ENCODE peak calls at places on chromosomes 5 and 9, in seven cellular contexts. One of them, this sample, is unnamed.
A peak's percentile ranks its signal among the peaks of the same experiment; 100 is the strongest.

GRCh38 chr5:141777711-141778110 is 95.7 kb upstream of the ARAP3 start:
- DNase-seq in GM04503: no peak
- DNase-seq in EH: no peak
- DNase-seq in activated CD4-positive, alpha-beta T cell treated with anti-CD3 and anti-CD28 coated beads for 24 hours: no peak
- DNase-seq in cardiac muscle cell: no peak
- DNase-seq in head of caudate nucleus: no peak
- DNase-seq in AG08396: no peak
- DNase-seq in this sample: no peak

GRCh38 chr5:110839004-110839403 is 100.2 kb downstream of the SLC25A46 start:
- DNase-seq in GM04503: no peak
- DNase-seq in EH: no peak
- DNase-seq in activated CD4-positive, alpha-beta T cell treated with anti-CD3 and anti-CD28 coated beads for 24 hours: no peak
- DNase-seq in cardiac muscle cell: no peak
- DNase-seq in head of caudate nucleus: peak; percentile 6
- DNase-seq in AG08396: no peak
- DNase-seq in this sample: no peak

GRCh38 chr5:179382486-179382885 is 37.2 kb upstream of the ADAMTS2 start:
- DNase-seq in GM04503: no peak
- DNase-seq in EH: no peak
- DNase-seq in activated CD4-positive, alpha-beta T cell treated with anti-CD3 and anti-CD28 coated beads for 24 hours: no peak
- DNase-seq in cardiac muscle cell: no peak
- DNase-seq in head of caudate nucleus: no peak
- DNase-seq in AG08396: no peak
- DNase-seq in this sample: peak; percentile 35

GRCh38 chr9:128733256-128733655 is 9.3 kb upstream of the ZDHHC12 start:
- DNase-seq in GM04503: peak; percentile 21
- DNase-seq in EH: peak; percentile 82
- DNase-seq in activated CD4-positive, alpha-beta T cell treated with anti-CD3 and anti-CD28 coated beads for 24 hours: no peak
- DNase-seq in cardiac muscle cell: peak; percentile 90
- DNase-seq in head of caudate nucleus: peak; percentile 57
- DNase-seq in AG08396: peak; percentile 71
- DNase-seq in this sample: no peak

GRCh38 chr9:72615931-72616330 is 94.5 kb downstream of the TMC1 start:
- DNase-seq in GM04503: no peak
- DNase-seq in EH: peak; percentile 35
- DNase-seq in activated CD4-positive, alpha-beta T cell treated with anti-CD3 and anti-CD28 coated beads for 24 hours: no peak
- DNase-seq in cardiac muscle cell: no peak
- DNase-seq in head of caudate nucleus: no peak
- DNase-seq in AG08396: no peak
- DNase-seq in this sample: no peak

GRCh38 chr5:125254267-125254666 is 507.8 kb upstream of the ZNF608 start:
- DNase-seq in GM04503: no peak
- DNase-seq in EH: no peak
- DNase-seq in activated CD4-positive, alpha-beta T cell treated with anti-CD3 and anti-CD28 coated beads for 24 hours: no peak
- DNase-seq in cardiac muscle cell: no peak
- DNase-seq in head of caudate nucleus: no peak
- DNase-seq in AG08396: no peak
- DNase-seq in this sample: no peak

GRCh38 chr5:138179277-138179857 is 455 bp downstream of the KIF20A start:
- DNase-seq in GM04503: no peak
- DNase-seq in EH: peak; percentile 11
- DNase-seq in activated CD4-positive, alpha-beta T cell treated with anti-CD3 and anti-CD28 coated beads for 24 hours: no peak
- DNase-seq in cardiac muscle cell: no peak
- DNase-seq in head of caudate nucleus: no peak
- DNase-seq in AG08396: no peak
- DNase-seq in this sample: no peak

GRCh38 chr5:77973253-77973609 is 197.1 kb upstream of the TBCA start:
- DNase-seq in GM04503: no peak
- DNase-seq in EH: no peak
- DNase-seq in activated CD4-positive, alpha-beta T cell treated with anti-CD3 and anti-CD28 coated beads for 24 hours: no peak
- DNase-seq in cardiac muscle cell: peak; percentile 34
- DNase-seq in head of caudate nucleus: no peak
- DNase-seq in AG08396: no peak
- DNase-seq in this sample: no peak

GRCh38 chr5:147507480-147508126 is 2.3 kb downstream of the DPYSL3 start:
- DNase-seq in GM04503: peak; percentile 31
- DNase-seq in EH: peak; percentile 60
- DNase-seq in activated CD4-positive, alpha-beta T cell treated with anti-CD3 and anti-CD28 coated beads for 24 hours: no peak
- DNase-seq in cardiac muscle cell: no peak
- DNase-seq in head of caudate nucleus: no peak
- DNase-seq in AG08396: peak; percentile 50
- DNase-seq in this sample: no peak

GRCh38 chr5:121780406-121780805 is 71.3 kb upstream of the FTMT start:
- DNase-seq in GM04503: no peak
- DNase-seq in EH: no peak
- DNase-seq in activated CD4-positive, alpha-beta T cell treated with anti-CD3 and anti-CD28 coated beads for 24 hours: no peak
- DNase-seq in cardiac muscle cell: no peak
- DNase-seq in head of caudate nucleus: no peak
- DNase-seq in AG08396: no peak
- DNase-seq in this sample: no peak

This sample was measured in coronary artery.